ENCODE peak calls at places on chromosomes 5 and 9, in ten cellular contexts. I is CD4-positive, CD25-positive, alpha-beta regulatory T cell; Y is tibial nerve; N is aorta; U is psoas muscle; E is adrenal gland; D is CD8-positive, alpha-beta memory T cell; Z is Caco-2; F is neural progenitor cell; T is right atrium auricular region. S is an unnamed sample.

GRCh38 chr5:142507528-142507927 is 178.4 kb downstream of the FGF1 start:
- DNase-seq in F (no peak), N (no peak), D (no peak), Y (no peak), T (no peak), Z (no peak), U (no peak), I (no peak), E (no peak), S (no peak)

GRCh38 chr9:131619680-131620079 is 74.4 kb downstream of the PRRT1B start:
- DNase-seq in E (no peak), T (no peak), Y (no peak), Z (no peak), N (no peak), F (no peak), U (no peak), D (no peak), I (no peak), S (no peak)

GRCh38 chr5:96952946-96953730 is 17.3 kb downstream of the LNPEP start:
- DNase-seq in N (no peak), F (no peak), Y (no peak), D (no peak), T (no peak), E (no peak), U (no peak), I (no peak), Z (no peak), S (no peak)

GRCh38 chr9:125946397-125946796 is 199.2 kb downstream of the PBX3 start:
- DNase-seq in I (no peak), N (no peak), Y (no peak), Z (no peak), F (no peak), E (no peak), U (no peak), T (no peak), D (no peak), S (no peak)

GRCh38 chr9:107430071-107430470 is 59.5 kb downstream of the KLF4 start:
- DNase-seq in D (no peak), N (no peak), Z (no peak), Y (no peak), U (no peak), T (no peak), I (no peak), E (no peak), F (no peak), S (no peak)

GRCh38 chr5:3787604-3788003 is 192.0 kb downstream of the IRX1 start:
- DNase-seq in E (no peak), U (no peak), F (peak; percentile 31), D (no peak), Y (no peak), T (no peak), I (no peak), N (no peak), Z (no peak), S (no peak)

GRCh38 chr9:93949073-93949693 is 6.0 kb downstream of the BARX1 start:
- DNase-seq in E (no peak), N (peak; percentile 41), D (no peak), I (no peak), U (no peak), Z (no peak), Y (no peak), T (no peak), F (peak; percentile 39), S (peak; percentile 65)

GRCh38 chr5:104498281-104498680 is 935.7 kb upstream of the NUDT12 start:
- DNase-seq in I (no peak), Y (no peak), E (no peak), F (no peak), U (no peak), T (no peak), Z (no peak), N (no peak), D (no peak), S (no peak)

GRCh38 chr9:26148128-26148527 is 469.9 kb upstream of the TUSC1 start:
- DNase-seq in T (no peak), F (no peak), D (no peak), I (no peak), Z (no peak), E (no peak), Y (no peak), N (no peak), U (no peak), S (no peak)

GRCh38 chr9:6413365-6414263 is 615 bp downstream of the UHRF2 start:
- DNase-seq in F (peak; percentile 57), T (no peak), U (peak; percentile 49), N (no peak), D (peak; percentile 28), Z (peak; percentile 34), I (peak; percentile 16), Y (no peak), E (peak; percentile 54), S (peak; percentile 25)

GRCh38 chr9:135353935-135354334 is 125.6 kb upstream of the PPP1R26 start:
- DNase-seq in I (no peak), D (no peak), Z (no peak), F (no peak), E (no peak), Y (no peak), N (no peak), U (no peak), T (no peak), S (peak; percentile 24)

GRCh38 chr9:126275386-126276001 is 51.1 kb upstream of the MVB12B start:
- DNase-seq in T (no peak), D (no peak), U (no peak), E (no peak), Y (no peak), N (no peak), F (peak; percentile 37), Z (no peak), I (no peak), S (no peak)

GRCh38 chr9:37200572-37201005 is 80.2 kb downstream of the ZCCHC7 start:
- DNase-seq in Y (no peak), D (no peak), F (no peak), E (no peak), I (no peak), N (no peak), U (no peak), T (no peak), Z (no peak), S (no peak)

GRCh38 chr9:37201581-37201980 is 81.2 kb downstream of the ZCCHC7 start:
- DNase-seq in N (no peak), I (no peak), Z (no peak), D (no peak), U (no peak), F (peak; percentile 27), E (no peak), T (no peak), Y (no peak), S (no peak)

GRCh38 chr9:37197158-37198033 is 77.0 kb downstream of the ZCCHC7 start:
- DNase-seq in Z (no peak), E (no peak), U (no peak), T (no peak), Y (no peak), D (no peak), N (no peak), F (peak; percentile 76), I (no peak), S (no peak)

GRCh38 chr9:37198034-37198718 is 77.8 kb downstream of the ZCCHC7 start:
- DNase-seq in D (no peak), Z (no peak), Y (no peak), T (no peak), U (no peak), N (no peak), E (no peak), F (no peak), I (no peak), S (no peak)

DNA sequence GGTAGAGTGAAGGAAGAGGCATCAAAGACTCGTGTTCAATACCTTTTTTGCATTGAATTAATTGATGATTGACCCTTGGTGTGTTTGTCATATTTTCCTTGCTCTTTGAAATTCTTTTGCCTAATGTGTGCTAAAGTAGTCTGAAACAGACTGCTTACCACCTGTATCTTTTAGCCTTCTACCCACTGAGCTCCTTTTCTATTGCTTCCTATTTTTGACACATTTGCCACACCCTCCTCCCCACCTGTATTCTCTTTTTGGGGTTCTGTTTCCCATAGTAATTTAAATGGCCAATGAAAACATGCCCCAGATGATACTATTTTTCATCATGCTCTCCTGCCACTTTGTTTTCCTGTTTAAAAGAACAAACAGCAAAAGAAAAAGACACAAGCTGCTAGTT is 78.5 kb downstream of the ZCCHC7 start:
- DNase-seq in T (no peak), N (no peak), D (no peak), Y (no peak), I (no peak), E (no peak), U (no peak), F (no peak), Z (no peak), S (no peak)
- H3K4me1 ChIP-seq in T (no peaks in the 10 kb centered on the region), N (no peaks in the 10 kb centered on the region), D (peaks cover 20% of the 10 kb centered on the region), Y (no peaks in the 10 kb centered on the region), I (peaks cover 10% of the 10 kb centered on the region), E (no peaks in the 10 kb centered on the region), U (peaks cover 20% of the 10 kb centered on the region), F (peaks cover 64% of the 10 kb centered on the region), Z (no peaks in the 10 kb centered on the region), S (peaks cover 15% of the 10 kb centered on the region)

DNA sequence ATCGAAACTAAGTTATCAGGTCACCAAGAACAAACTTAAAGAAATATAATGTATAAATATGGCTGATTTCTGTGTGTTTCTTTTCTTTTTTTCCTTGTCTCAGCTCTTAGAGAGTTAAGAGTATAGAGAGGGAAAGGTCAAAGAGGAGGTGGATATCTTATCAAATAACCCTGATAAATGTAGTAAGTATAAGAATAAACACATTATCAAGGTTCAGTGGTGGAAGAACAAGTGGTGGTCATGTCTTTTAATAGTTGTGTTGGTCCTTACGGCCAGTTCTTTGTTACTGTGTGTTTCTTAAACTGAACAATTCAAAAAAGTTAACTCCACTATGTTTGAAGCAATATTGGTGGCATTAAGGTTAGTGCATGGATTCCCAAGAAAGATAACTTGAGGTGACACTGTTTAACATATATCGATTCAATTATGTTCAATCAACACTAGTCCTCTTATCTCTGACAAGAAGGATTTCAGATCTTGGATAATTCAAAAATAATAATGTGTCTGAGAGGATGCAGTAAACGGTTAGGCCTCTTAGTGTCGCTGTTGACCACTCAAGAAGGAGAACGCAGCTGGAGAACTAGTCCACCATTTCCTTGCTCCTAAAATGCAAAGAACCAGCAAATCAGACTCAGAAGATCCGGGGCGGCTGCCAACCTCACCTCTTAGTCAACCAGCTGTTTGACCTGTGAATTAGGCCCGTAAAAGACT is at the start of gene PCDHGA3:
- DNase-seq in Z (no peak), F (no peak), T (no peak), Y (no peak), I (no peak), U (no peak), D (no peak), E (no peak), N (no peak), S (no peak)
- H3K4me3 ChIP-seq in Z (no peak within 1 kb of the TSS), F (no peak within 1 kb of the TSS), T (peak within 1 kb of the TSS; percentile 35), Y (no peak within 1 kb of the TSS), I (no peak within 1 kb of the TSS), U (peak within 1 kb of the TSS; percentile 56), D (no peak within 1 kb of the TSS), E (no peak within 1 kb of the TSS), N (peak within 1 kb of the TSS; percentile 35), S (no peak within 1 kb of the TSS)

GRCh38 chr9:33765411-33765810 is 29.9 kb upstream of the PRSS3 start:
- DNase-seq in Z (no peak), F (no peak), D (no peak), T (no peak), I (no peak), Y (no peak), U (no peak), N (no peak), E (no peak), S (no peak)

GRCh38 chr9:33762343-33762742 is 33.0 kb upstream of the PRSS3 start:
- DNase-seq in I (no peak), U (no peak), T (no peak), E (no peak), Y (no peak), Z (no peak), N (no peak), D (no peak), F (no peak), S (no peak)
- H3K4me1 ChIP-seq in I (no peaks in the 10 kb centered on the region), U (no peaks in the 10 kb centered on the region), T (no peaks in the 10 kb centered on the region), E (no peaks in the 10 kb centered on the region), Y (no peaks in the 10 kb centered on the region), Z (no peaks in the 10 kb centered on the region), N (no peaks in the 10 kb centered on the region), D (no peaks in the 10 kb centered on the region), F (no peaks in the 10 kb centered on the region), S (no peaks in the 10 kb centered on the region)

GRCh38 chr9:3845549-3845948 is 319.7 kb upstream of the RFX3 start:
- DNase-seq in E (no peak), U (no peak), I (no peak), Z (no peak), D (no peak), N (no peak), T (no peak), Y (no peak), F (no peak), S (no peak)
- H3K4me3 ChIP-seq in E (no peak overlapping the region), U (no peak overlapping the region), I (no peak overlapping the region), Z (no peak overlapping the region), D (no peak overlapping the region), N (no peak overlapping the region), T (no peak overlapping the region), Y (no peak overlapping the region), F (no peak overlapping the region), S (no peak overlapping the region)

S was measured in upper lobe of left lung.